ENCODE peak calls at places on chromosomes 6 and 20, in five cellular contexts. J is iris pigment epithelial cell, C is T-cell, F is heart left ventricle, A is NCI-H187. X is an unnamed sample.

GRCh38 chr6:28789553-28790083 is 134.2 kb downstream of the TRIM27 start:
- DNase-seq in J (peak; percentile 68), C (no peak), F (no peak), A (no peak), X (peak; percentile 75)

GRCh38 chr6:123028263-123028662 is 32.2 kb downstream of the CLVS2 start:
- DNase-seq in J (no peak), C (no peak), F (no peak), A (no peak), X (no peak)

GRCh38 chr20:44532981-44533331 is 11.1 kb upstream of the SERINC3 start:
- DNase-seq in J (peak; percentile 60), C (no peak), F (no peak), A (no peak), X (peak; percentile 56)

GRCh38 chr6:38016824-38017223 is 197.3 kb downstream of the ZFAND3 start:
- DNase-seq in J (no peak), C (no peak), F (no peak), A (no peak), X (no peak)

GRCh38 chr20:19786311-19786710 is 28.3 kb downstream of the RIN2 start:
- DNase-seq in J (peak; percentile 88), C (no peak), F (peak; percentile 70), A (no peak), X (peak; percentile 82)

GRCh38 chr6:45474376-45474775 is 96.6 kb upstream of the SUPT3H start:
- DNase-seq in J (no peak), C (no peak), F (no peak), A (no peak), X (peak; percentile 57)

GRCh38 chr20:47502801-47503239 is 1.1 kb downstream of the NCOA3 start:
- DNase-seq in J (peak; percentile 45), C (no peak), F (no peak), A (no peak), X (peak; percentile 83)

GRCh38 chr6:102677225-102677624 is 1283.7 kb downstream of the GRIK2 start:
- DNase-seq in J (no peak), C (no peak), F (no peak), A (no peak), X (no peak)

GRCh38 chr6:148776321-148776966 is 29.6 kb downstream of the UST start:
- DNase-seq in J (peak; percentile 71), C (no peak), F (no peak), A (no peak), X (peak; percentile 50)

GRCh38 chr6:106749611-106750010 is 120.2 kb downstream of the QRSL1 start:
- DNase-seq in J (no peak), C (no peak), F (no peak), A (no peak), X (peak; percentile 6)

GRCh38 chr6:148523051-148523450 is 180.4 kb downstream of the SASH1 start:
- DNase-seq in J (peak; percentile 89), C (no peak), F (no peak), A (no peak), X (peak; percentile 84)

GRCh38 chr20:57892471-57892870 is 182.7 kb upstream of the PMEPA1 start:
- DNase-seq in J (no peak), C (no peak), F (no peak), A (no peak), X (no peak)

GRCh38 chr6:153103256-153103655 is 27.8 kb downstream of the RGS17 start:
- DNase-seq in J (no peak), C (no peak), F (no peak), A (no peak), X (no peak)

GRCh38 chr6:5517781-5518180 is 256.5 kb downstream of the FARS2 start:
- DNase-seq in J (no peak), C (peak; percentile 10), F (no peak), A (no peak), X (no peak)

GRCh38 chr20:6898928-6899327 is 131.4 kb downstream of the BMP2 start:
- DNase-seq in J (no peak), C (no peak), F (no peak), A (no peak), X (no peak)

GRCh38 chr6:80440496-80441160 is 334.2 kb downstream of the BCKDHB start:
- DNase-seq in J (no peak), C (no peak), F (no peak), A (no peak), X (no peak)

GRCh38 chr6:33183071-33183683 is 9.1 kb downstream of the COL11A2 start:
- DNase-seq in J (no peak), C (no peak), F (no peak), A (no peak), X (no peak)

GRCh38 chr20:58577871-58578615 is 62.8 kb upstream of the APCDD1L start:
- DNase-seq in J (no peak), C (no peak), F (no peak), A (no peak), X (no peak)

GRCh38 chr20:35021063-35021462 is 65.4 kb downstream of the MYH7B start:
- DNase-seq in J (peak; percentile 20), C (no peak), F (no peak), A (no peak), X (no peak)

GRCh38 chr20:25500880-25501351 is 84.4 kb downstream of the NINL start:
- DNase-seq in J (no peak), C (no peak), F (no peak), A (no peak), X (no peak)

GRCh38 chr6:97133071-97133470 is 149.9 kb downstream of the MMS22L start:
- DNase-seq in J (peak; percentile 11), C (no peak), F (no peak), A (no peak), X (no peak)

GRCh38 chr6:95973976-95974375 is 41.8 kb upstream of the FUT9 start:
- DNase-seq in J (no peak), C (no peak), F (no peak), A (no peak), X (no peak)

X was measured in mesenchymal stem cell.